ENCODE peak calls at places on chromosomes 6 and 20, in nine cellular contexts. J is adrenal gland, N is sigmoid colon, C is NB4, L is A549, F is esophagus muscularis mucosa, W is tibial nerve, R is gastrocnemius medialis, Y is heart left ventricle. T is an unnamed sample.

GRCh38 chr20:44187763-44188709 is 1.0 kb upstream of the JPH2 start:
- DNase-seq in J (peak), N (peak), C (peak), L (no peak), F (no peak), W (no peak), R (peak), Y (no peak), T (no peak)

GRCh38 chr20:58991720-58992119 is 10.7 kb downstream of the NELFCD start:
- DNase-seq in J (no peak), N (peak), C (no peak), L (no peak), F (no peak), W (no peak), R (no peak), Y (peak), T (no peak)

GRCh38 chr6:45441811-45442453 is 64.2 kb upstream of the SUPT3H start:
- DNase-seq in J (no peak), N (no peak), C (no peak), L (no peak), F (no peak), W (no peak), R (no peak), Y (no peak), T (no peak)

GRCh38 chr6:93418448-93419303 is 683 bp downstream of the EPHA7 start:
- DNase-seq in J (peak), N (peak), C (no peak), L (peak), F (no peak), W (no peak), R (no peak), Y (peak), T (peak)

GRCh38 chr6:170128811-170129681 is 161.8 kb downstream of the DLL1 start:
- DNase-seq in J (no peak), N (peak), C (no peak), L (no peak), F (no peak), W (no peak), R (no peak), Y (peak), T (peak)

GRCh38 chr20:13061381-13061780 is 52.6 kb downstream of the SPTLC3 start:
- DNase-seq in J (no peak), N (no peak), C (no peak), L (no peak), F (no peak), W (no peak), R (no peak), Y (no peak), T (no peak)

GRCh38 chr6:40586800-40587201 is 363 bp downstream of the LRFN2 start:
- DNase-seq in J (peak), N (no peak), C (no peak), L (no peak), F (no peak), W (no peak), R (no peak), Y (no peak), T (peak)

GRCh38 chr6:804317-804716 is 111.4 kb upstream of the EXOC2 start:
- DNase-seq in J (no peak), N (no peak), C (no peak), L (no peak), F (peak), W (no peak), R (no peak), Y (no peak), T (no peak)

GRCh38 chr20:25252686-25253421 is 5.0 kb downstream of the PYGB start:
- DNase-seq in J (no peak), N (no peak), C (peak), L (no peak), F (no peak), W (no peak), R (no peak), Y (no peak), T (no peak)

GRCh38 chr6:54194067-54194466 is 82.8 kb downstream of the MLIP start:
- DNase-seq in J (peak), N (no peak), C (peak), L (no peak), F (no peak), W (no peak), R (no peak), Y (no peak), T (no peak)

GRCh38 chr6:157258878-157259277 is 64.4 kb downstream of the TMEM242 start:
- DNase-seq in J (no peak), N (no peak), C (no peak), L (no peak), F (no peak), W (no peak), R (no peak), Y (no peak), T (no peak)

GRCh38 chr20:22974354-22974753 is 60.8 kb upstream of the SSTR4 start:
- DNase-seq in J (peak), N (no peak), C (peak), L (peak), F (no peak), W (no peak), R (no peak), Y (no peak), T (peak)

GRCh38 chr6:110432285-110432899 is 17.0 kb upstream of the DDO start:
- DNase-seq in J (no peak), N (no peak), C (peak), L (no peak), F (no peak), W (no peak), R (no peak), Y (no peak), T (no peak)

GRCh38 chr6:38034269-38034914 is 214.9 kb downstream of the ZFAND3 start:
- DNase-seq in J (peak), N (no peak), C (peak), L (peak), F (no peak), W (no peak), R (no peak), Y (no peak), T (no peak)

GRCh38 chr6:15421945-15422733 is 176.3 kb downstream of the JARID2 start:
- DNase-seq in J (no peak), N (no peak), C (peak), L (no peak), F (no peak), W (no peak), R (no peak), Y (no peak), T (no peak)

GRCh38 chr6:14638932-14639875 is 521.6 kb downstream of the CD83 start:
- DNase-seq in J (peak), N (no peak), C (peak), L (no peak), F (no peak), W (no peak), R (peak), Y (peak), T (no peak)

GRCh38 chr6:157143171-157143884 is 180.0 kb downstream of the TMEM242 start:
- DNase-seq in J (peak), N (no peak), C (no peak), L (no peak), F (no peak), W (no peak), R (no peak), Y (no peak), T (no peak)

GRCh38 chr6:130993292-130993765 is 69.7 kb downstream of the EPB41L2 start:
- DNase-seq in J (peak), N (no peak), C (peak), L (no peak), F (no peak), W (no peak), R (no peak), Y (no peak), T (peak)

GRCh38 chr6:34743625-34744293 is 13.5 kb upstream of the SNRPC start:
- DNase-seq in J (no peak), N (no peak), C (no peak), L (no peak), F (no peak), W (no peak), R (no peak), Y (no peak), T (no peak)

GRCh38 chr6:3806169-3806922 is 42.8 kb upstream of the FAM50B start:
- DNase-seq in J (peak), N (no peak), C (no peak), L (no peak), F (no peak), W (no peak), R (no peak), Y (no peak), T (peak)

GRCh38 chr20:20102859-20103258 is 50.5 kb downstream of the CFAP61 start:
- DNase-seq in J (no peak), N (no peak), C (no peak), L (no peak), F (no peak), W (no peak), R (no peak), Y (no peak), T (no peak)

GRCh38 chr6:87848616-87849015 is 146.6 kb upstream of the AKIRIN2 start:
- DNase-seq in J (no peak), N (no peak), C (no peak), L (no peak), F (no peak), W (no peak), R (no peak), Y (no peak), T (peak)

GRCh38 chr6:137967689-137968467 is 100.8 kb downstream of the TNFAIP3 start:
- DNase-seq in J (no peak), N (no peak), C (peak), L (no peak), F (no peak), W (no peak), R (no peak), Y (no peak), T (no peak)

GRCh38 chr6:16130932-16131387 is 2.1 kb downstream of the MYLIP start:
- DNase-seq in J (peak), N (no peak), C (peak), L (peak), F (no peak), W (peak), R (peak), Y (peak), T (peak)

GRCh38 chr6:81636930-81637568 is 115.4 kb downstream of the TENT5A start:
- DNase-seq in J (no peak), N (no peak), C (no peak), L (no peak), F (no peak), W (no peak), R (no peak), Y (no peak), T (no peak)

GRCh38 chr6:159249752-159250151 is 80.6 kb downstream of the FNDC1 start:
- DNase-seq in J (no peak), N (no peak), C (no peak), L (no peak), F (peak), W (no peak), R (no peak), Y (no peak), T (no peak)

GRCh38 chr6:31339210-31339609 is 17.8 kb downstream of the HLA-B start:
- DNase-seq in J (no peak), N (no peak), C (no peak), L (no peak), F (no peak), W (no peak), R (no peak), Y (no peak), T (no peak)

GRCh38 chr20:53677447-53678314 is 84.0 kb upstream of the ZNF217 start:
- DNase-seq in J (peak), N (no peak), C (peak), L (peak), F (no peak), W (peak), R (no peak), Y (peak), T (peak)

GRCh38 chr20:50138479-50139393 is 14.8 kb downstream of the PEDS1 start:
- DNase-seq in J (peak), N (no peak), C (no peak), L (no peak), F (no peak), W (no peak), R (peak), Y (no peak), T (peak)

GRCh38 chr6:44053760-44054556 is 73.3 kb downstream of the MRPL14 start:
- DNase-seq in J (no peak), N (no peak), C (no peak), L (no peak), F (no peak), W (no peak), R (no peak), Y (no peak), T (no peak)

GRCh38 chr20:62772618-62772993 is 23.7 kb upstream of the MRGBP start:
- DNase-seq in J (no peak), N (no peak), C (no peak), L (no peak), F (no peak), W (no peak), R (no peak), Y (no peak), T (no peak)

GRCh38 chr6:144134176-144134575 is 16.1 kb upstream of the STX11 start:
- DNase-seq in J (no peak), N (no peak), C (no peak), L (no peak), F (no peak), W (no peak), R (no peak), Y (no peak), T (no peak)

GRCh38 chr20:2051920-2052319 is 49.7 kb upstream of the STK35 start:
- DNase-seq in J (no peak), N (no peak), C (no peak), L (peak), F (no peak), W (no peak), R (no peak), Y (no peak), T (no peak)

GRCh38 chr6:154751020-154751800 is 18.0 kb downstream of the SCAF8 start:
- DNase-seq in J (no peak), N (no peak), C (no peak), L (no peak), F (no peak), W (no peak), R (no peak), Y (no peak), T (no peak)

GRCh38 chr6:154276810-154277577 is 79.6 kb downstream of the IPCEF1 start:
- DNase-seq in J (no peak), N (no peak), C (peak), L (peak), F (no peak), W (no peak), R (no peak), Y (no peak), T (no peak)

GRCh38 chr20:13424174-13424833 is 203.2 kb downstream of the ISM1 start:
- DNase-seq in J (no peak), N (no peak), C (no peak), L (no peak), F (no peak), W (no peak), R (no peak), Y (no peak), T (peak)

GRCh38 chr6:47146426-47147174 is 104.5 kb upstream of the ADGRF1 start:
- DNase-seq in J (no peak), N (no peak), C (peak), L (no peak), F (peak), W (no peak), R (no peak), Y (no peak), T (no peak)

GRCh38 chr6:34491091-34491430 is 25.2 kb downstream of the PACSIN1 start:
- DNase-seq in J (peak), N (no peak), C (peak), L (no peak), F (no peak), W (no peak), R (peak), Y (no peak), T (no peak)

DNA sequence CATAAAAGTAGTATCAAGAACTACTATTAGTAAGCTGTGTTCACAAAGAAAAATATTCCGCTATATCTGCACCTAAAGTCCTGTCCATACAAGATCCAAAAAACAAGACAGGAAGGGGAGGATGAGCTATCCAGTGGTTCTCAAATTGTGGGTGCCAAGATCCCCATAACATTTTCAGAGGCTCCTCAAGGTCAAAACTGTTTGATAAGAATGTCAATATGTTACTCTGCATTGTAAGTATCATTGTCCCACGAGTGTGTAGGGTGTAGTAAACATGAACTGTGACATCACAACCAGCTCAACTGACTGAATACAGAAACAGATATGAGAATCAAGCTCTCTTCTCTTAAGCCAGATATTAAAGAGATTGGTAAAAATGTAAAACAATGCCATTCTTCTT is 81.9 kb upstream of the HIVEP1 start:
- DNase-seq in J (no peak), N (no peak), C (no peak), L (no peak), F (no peak), W (no peak), R (no peak), Y (no peak), T (no peak)
- TF ChIP-seq CTCF in J (no peak), N (no peak), C (no peak), L (no peak), F (no peak), W (no peak), R (no peak), Y (no peak), T (no peak)

DNA sequence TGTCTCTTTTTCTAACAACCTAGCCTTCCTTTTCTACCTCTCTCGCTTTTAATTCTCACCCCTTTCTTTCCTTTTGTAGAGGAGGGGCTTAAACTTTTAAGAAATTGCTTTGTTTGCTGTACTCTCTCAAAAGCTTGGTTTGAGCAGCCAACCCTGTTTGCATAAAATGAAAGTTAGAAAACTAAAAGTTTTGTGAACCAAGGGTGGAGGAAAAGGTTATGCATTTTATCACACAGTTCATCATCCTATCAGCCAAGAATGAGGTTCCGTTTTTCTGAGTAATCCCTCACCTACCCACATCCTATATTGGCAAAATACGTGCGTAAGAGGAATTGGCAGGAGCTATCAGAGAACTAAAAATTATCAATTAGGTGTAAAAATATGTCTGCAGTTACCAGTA is 42.8 kb upstream of the LOC128125822 start:
- DNase-seq in J (no peak), N (no peak), C (no peak), L (peak), F (no peak), W (no peak), R (no peak), Y (no peak), T (no peak)
- H3K4me3 ChIP-seq in J (no peak), N (no peak), C (no peak), L (peak), F (no peak), W (no peak), R (no peak), Y (no peak), T (no peak)

GRCh38 chr6:166382500-166382932 is 224 bp downstream of the MPC1 start:
- DNase-seq in J (peak), N (peak), C (no peak), L (no peak), F (no peak), W (no peak), R (no peak), Y (peak), T (no peak)
- TF ChIP-seq POLR2A in J (peak), N (no peak), C (no peak), L (no peak), F (no peak), W (no peak), R (peak), Y (peak), T (peak)

GRCh38 chr20:771741-772464 is 3.6 kb upstream of the SLC52A3 start:
- DNase-seq in J (no peak), N (no peak), C (no peak), L (no peak), F (no peak), W (no peak), R (no peak), Y (no peak), T (no peak)

GRCh38 chr20:770691-771090 is 2.4 kb upstream of the SLC52A3 start:
- DNase-seq in J (no peak), N (no peak), C (no peak), L (no peak), F (no peak), W (no peak), R (no peak), Y (no peak), T (no peak)

GRCh38 chr20:766906-767305 is 1.4 kb downstream of the SLC52A3 start:
- DNase-seq in J (no peak), N (no peak), C (no peak), L (no peak), F (no peak), W (no peak), R (no peak), Y (no peak), T (no peak)

GRCh38 chr20:764255-764654 is 4.0 kb downstream of the SLC52A3 start:
- DNase-seq in J (no peak), N (no peak), C (no peak), L (no peak), F (no peak), W (no peak), R (no peak), Y (no peak), T (no peak)

GRCh38 chr20:768426-768978 is at the start of gene SLC52A3:
- DNase-seq in J (no peak), N (no peak), C (peak), L (peak), F (no peak), W (no peak), R (no peak), Y (peak), T (peak)
- TF ChIP-seq CTCF in J (no peak), N (no peak), C (peak), L (peak), F (no peak), W (no peak), R (no peak), Y (peak), T (peak)

DNA sequence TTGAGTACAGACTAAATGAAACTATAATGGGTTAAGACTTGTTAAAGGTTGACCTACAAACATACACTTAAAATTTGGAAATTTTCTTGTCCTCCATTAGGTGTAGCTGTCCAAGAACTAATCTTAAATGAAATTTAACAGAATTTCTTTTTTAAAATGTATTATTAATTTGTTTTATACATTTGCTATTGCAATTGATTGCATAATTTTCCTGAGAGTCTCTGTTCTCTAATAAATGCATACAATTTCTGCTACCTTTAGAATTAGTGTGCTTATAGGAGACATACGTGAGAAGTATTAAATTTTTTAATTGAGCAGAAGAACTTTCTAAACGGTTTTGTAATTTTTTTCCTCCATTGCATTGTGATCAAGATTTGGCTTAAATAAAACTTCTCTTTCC is 1.5 kb downstream of the FAM135A start:
- DNase-seq in J (no peak), N (no peak), C (no peak), L (no peak), F (no peak), W (no peak), R (no peak), Y (no peak), T (no peak)
- H3K4me3 ChIP-seq in J (no peak), N (no peak), C (peak), L (peak), F (peak), W (peak), R (peak), Y (peak), T (no peak)

GRCh38 chr6:134315974-134316391 is 1.9 kb downstream of the SGK1 start:
- DNase-seq in J (peak), N (no peak), C (no peak), L (no peak), F (no peak), W (no peak), R (no peak), Y (no peak), T (no peak)
- TF ChIP-seq POLR2A in J (no peak), N (no peak), C (no peak), L (no peak), F (no peak), W (no peak), R (no peak), Y (no peak), T (no peak)

T was measured in body of pancreas.